ENCODE peak calls at places on chromosomes 4 and X, in five cellular contexts. B, S, H, Q and I are unnamed samples.

GRCh38 chr4:118989098-118990080 is 100.7 kb downstream of the SYNPO2 start:
- DNase-seq in B (no peak), S (peak), H (no peak), Q (peak), I (no peak)

GRCh38 chr4:8167291-8167690 is 8.7 kb upstream of the ABLIM2 start:
- DNase-seq in B (no peak), S (no peak), H (no peak), Q (no peak), I (no peak)

GRCh38 chr4:85209161-85209560 is 242.7 kb upstream of the WDFY3 start:
- DNase-seq in B (no peak), S (peak), H (no peak), Q (peak), I (no peak)

GRCh38 chr4:10353110-10353509 is 104.1 kb downstream of the ZNF518B start:
- DNase-seq in B (no peak), S (no peak), H (no peak), Q (no peak), I (no peak)

GRCh38 chrX:154399527-154400368 is 1.6 kb downstream of the RPL10 start:
- DNase-seq in B (no peak), S (no peak), H (no peak), Q (no peak), I (no peak)

GRCh38 chr4:88177981-88178632 is 19.7 kb upstream of the ABCG2 start:
- DNase-seq in B (no peak), S (no peak), H (no peak), Q (peak), I (peak)

GRCh38 chrX:72621163-72621562 is 48.5 kb upstream of the HDAC8 start:
- DNase-seq in B (no peak), S (no peak), H (no peak), Q (peak), I (no peak)

GRCh38 chr4:153798901-153799707 is 10.2 kb upstream of the SFRP2 start:
- DNase-seq in B (no peak), S (no peak), H (no peak), Q (peak), I (no peak)

GRCh38 chr4:138727704-138728103 is 287.9 kb upstream of the NOCT start:
- DNase-seq in B (no peak), S (no peak), H (no peak), Q (peak), I (no peak)

GRCh38 chrX:15718283-15718970 is 19.6 kb upstream of the CA5B start:
- DNase-seq in B (no peak), S (no peak), H (no peak), Q (no peak), I (no peak)